ENCODE peak calls at places on chromosomes 13 and 19, in nine cellular contexts. W is KBM-7; G is endothelial cell; L is hepatocyte; S is HS-5; P is brain microvascular endothelial cell; Z is CD8-positive, alpha-beta T cell; K is NCI-H524; V is GDM1. Y is an unnamed sample.

GRCh38 chr19:8036438-8037099 is 16.0 kb upstream of the CCL25 start:
- DNase-seq in S (no peak), V (no peak), Z (no peak), P (no peak), L (no peak), G (no peak), K (peak), W (no peak), Y (no peak)

GRCh38 chr13:108182652-108183051 is 32.7 kb downstream of the LIG4 start:
- DNase-seq in V (no peak), S (no peak), P (no peak), L (no peak), K (no peak), W (no peak), Z (no peak), G (no peak), Y (no peak)

GRCh38 chr13:36432106-36432544 is at the start of gene CCNA1:
- DNase-seq in W (peak), K (peak), L (peak), Z (no peak), S (no peak), G (peak), V (no peak), P (no peak), Y (no peak)

GRCh38 chr19:56271096-56271495 is 1.5 kb upstream of the EDDM13 start:
- DNase-seq in S (no peak), Z (no peak), G (no peak), K (no peak), L (no peak), V (no peak), W (no peak), P (no peak), Y (no peak)

GRCh38 chr13:81058916-81059290 is 718.0 kb upstream of the SPRY2 start:
- DNase-seq in G (no peak), P (no peak), S (no peak), L (no peak), V (no peak), W (no peak), K (no peak), Z (no peak), Y (no peak)

GRCh38 chr19:54158812-54159351 is 639 bp downstream of the LENG1 start:
- DNase-seq in K (no peak), Z (no peak), L (no peak), S (no peak), G (no peak), P (no peak), V (no peak), W (no peak), Y (peak)

GRCh38 chr19:54179921-54180452 is 7.0 kb upstream of the TMC4 start:
- DNase-seq in L (peak), V (no peak), K (peak), W (peak), Z (no peak), P (peak), S (no peak), G (peak), Y (no peak)

GRCh38 chr13:26685606-26686005 is 75.0 kb downstream of the GPR12 start:
- DNase-seq in P (no peak), L (no peak), W (no peak), S (no peak), G (no peak), V (no peak), K (no peak), Z (no peak), Y (no peak)

GRCh38 chr13:24854311-24854710 is 90.3 kb downstream of the RNF17 start:
- DNase-seq in P (no peak), W (no peak), G (no peak), K (no peak), Z (no peak), V (no peak), S (no peak), L (no peak), Y (no peak)

GRCh38 chr19:49895566-49896297 is 955 bp downstream of the IL4I1 start:
- DNase-seq in G (no peak), P (no peak), V (no peak), S (no peak), K (no peak), W (no peak), L (no peak), Z (no peak), Y (no peak)

GRCh38 chr19:49983645-49984229 is 22.8 kb upstream of the SIGLEC11 start:
- DNase-seq in Z (peak), L (peak), G (peak), K (peak), W (peak), V (peak), P (peak), S (no peak), Y (peak)

GRCh38 chr13:52846567-52847321 is 1.7 kb downstream of the PCDH8 start:
- DNase-seq in W (no peak), L (peak), G (peak), S (no peak), V (no peak), K (peak), Z (no peak), P (no peak), Y (no peak)

GRCh38 chr13:78382481-78382880 is 220.9 kb downstream of the POU4F1 start:
- DNase-seq in P (no peak), V (no peak), W (no peak), K (peak), S (no peak), G (no peak), L (no peak), Z (no peak), Y (no peak)

GRCh38 chr13:65090191-65090590 is 2139.9 kb downstream of the PCDH9 start:
- DNase-seq in G (no peak), P (no peak), S (no peak), V (no peak), Z (no peak), W (no peak), K (peak), L (no peak), Y (no peak)

GRCh38 chr19:10290876-10291553 is 1.3 kb downstream of the ICAM5 start:
- DNase-seq in G (no peak), Z (peak), S (no peak), K (peak), V (peak), P (no peak), L (peak), W (peak), Y (peak)

GRCh38 chr19:58196911-58197616 is 14.2 kb downstream of the ZNF274 start:
- DNase-seq in K (no peak), S (no peak), Z (no peak), P (no peak), V (no peak), L (no peak), W (peak), G (no peak), Y (no peak)

GRCh38 chr13:55418095-55418494 is 1722.6 kb upstream of the PRR20A start:
- DNase-seq in W (no peak), K (no peak), S (no peak), V (no peak), Z (no peak), P (no peak), G (no peak), L (no peak), Y (no peak)

GRCh38 chr13:40666905-40667621 is 622 bp upstream of the FOXO1 start:
- DNase-seq in S (no peak), L (peak), P (no peak), V (peak), W (peak), G (peak), K (peak), Z (peak), Y (no peak)

GRCh38 chr13:71517004-71517403 is 350.0 kb downstream of the DACH1 start:
- DNase-seq in L (no peak), Z (no peak), P (peak), G (no peak), V (no peak), W (no peak), K (no peak), S (peak), Y (no peak)